ENCODE peak calls at places on chromosomes 1 and 21, in nine cellular contexts. One of them, this sample, is unnamed.

GRCh38 chr21:46117586-46118304 is 19.8 kb downstream of the COL6A2 start:
- DNase-seq in RWPE1: no peak
- DNase-seq in amniotic epithelial cell: no peak
- DNase-seq in sciatic nerve: no peak
- DNase-seq in central memory CD4-positive, alpha-beta T cell: no peak
- DNase-seq in fibroblast of mammary gland: peak
- DNase-seq in HS-5: no peak
- DNase-seq in colonic mucosa: no peak
- DNase-seq in coronary artery: peak
- DNase-seq in this sample: no peak

GRCh38 chr1:15341634-15342375 is 67.9 kb upstream of the EFHD2 start:
- DNase-seq in RWPE1: peak
- DNase-seq in amniotic epithelial cell: peak
- DNase-seq in sciatic nerve: no peak
- DNase-seq in central memory CD4-positive, alpha-beta T cell: no peak
- DNase-seq in fibroblast of mammary gland: peak
- DNase-seq in HS-5: peak
- DNase-seq in colonic mucosa: peak
- DNase-seq in coronary artery: no peak
- DNase-seq in this sample: peak

GRCh38 chr1:224922404-224923164 is 6.9 kb upstream of the DNAH14 start:
- DNase-seq in RWPE1: peak
- DNase-seq in amniotic epithelial cell: peak
- DNase-seq in sciatic nerve: no peak
- DNase-seq in central memory CD4-positive, alpha-beta T cell: no peak
- DNase-seq in fibroblast of mammary gland: peak
- DNase-seq in HS-5: peak
- DNase-seq in colonic mucosa: no peak
- DNase-seq in coronary artery: no peak
- DNase-seq in this sample: peak

GRCh38 chr1:183686228-183686627 is 33.1 kb upstream of the APOBEC4 start:
- DNase-seq in RWPE1: no peak
- DNase-seq in amniotic epithelial cell: no peak
- DNase-seq in sciatic nerve: no peak
- DNase-seq in central memory CD4-positive, alpha-beta T cell: no peak
- DNase-seq in fibroblast of mammary gland: no peak
- DNase-seq in HS-5: no peak
- DNase-seq in colonic mucosa: no peak
- DNase-seq in coronary artery: no peak
- DNase-seq in this sample: no peak

GRCh38 chr21:45029298-45029967 is 44.9 kb upstream of the ADARB1 start:
- DNase-seq in RWPE1: no peak
- DNase-seq in amniotic epithelial cell: peak
- DNase-seq in sciatic nerve: no peak
- DNase-seq in central memory CD4-positive, alpha-beta T cell: no peak
- DNase-seq in fibroblast of mammary gland: peak
- DNase-seq in HS-5: no peak
- DNase-seq in colonic mucosa: no peak
- DNase-seq in coronary artery: peak
- DNase-seq in this sample: no peak

GRCh38 chr1:156806512-156807440 is 9.9 kb downstream of the SH2D2A start:
- DNase-seq in RWPE1: no peak
- DNase-seq in amniotic epithelial cell: no peak
- DNase-seq in sciatic nerve: no peak
- DNase-seq in central memory CD4-positive, alpha-beta T cell: no peak
- DNase-seq in fibroblast of mammary gland: peak
- DNase-seq in HS-5: no peak
- DNase-seq in colonic mucosa: no peak
- DNase-seq in coronary artery: no peak
- DNase-seq in this sample: no peak

GRCh38 chr1:233661376-233662159 is 47.7 kb downstream of the KCNK1 start:
- DNase-seq in RWPE1: no peak
- DNase-seq in amniotic epithelial cell: no peak
- DNase-seq in sciatic nerve: no peak
- DNase-seq in central memory CD4-positive, alpha-beta T cell: no peak
- DNase-seq in fibroblast of mammary gland: no peak
- DNase-seq in HS-5: no peak
- DNase-seq in colonic mucosa: no peak
- DNase-seq in coronary artery: no peak
- DNase-seq in this sample: no peak

GRCh38 chr1:63929106-63929478 is 155.3 kb downstream of the ROR1 start:
- DNase-seq in RWPE1: no peak
- DNase-seq in amniotic epithelial cell: peak
- DNase-seq in sciatic nerve: no peak
- DNase-seq in central memory CD4-positive, alpha-beta T cell: no peak
- DNase-seq in fibroblast of mammary gland: peak
- DNase-seq in HS-5: no peak
- DNase-seq in colonic mucosa: no peak
- DNase-seq in coronary artery: no peak
- DNase-seq in this sample: no peak

GRCh38 chr21:36478941-36479340 is 981 bp downstream of the CLDN14 start:
- DNase-seq in RWPE1: no peak
- DNase-seq in amniotic epithelial cell: no peak
- DNase-seq in sciatic nerve: no peak
- DNase-seq in central memory CD4-positive, alpha-beta T cell: no peak
- DNase-seq in fibroblast of mammary gland: no peak
- DNase-seq in HS-5: no peak
- DNase-seq in colonic mucosa: no peak
- DNase-seq in coronary artery: no peak
- DNase-seq in this sample: no peak

GRCh38 chr1:151494741-151495281 is 16.4 kb upstream of the CGN start:
- DNase-seq in RWPE1: peak
- DNase-seq in amniotic epithelial cell: peak
- DNase-seq in sciatic nerve: no peak
- DNase-seq in central memory CD4-positive, alpha-beta T cell: no peak
- DNase-seq in fibroblast of mammary gland: peak
- DNase-seq in HS-5: peak
- DNase-seq in colonic mucosa: no peak
- DNase-seq in coronary artery: no peak
- DNase-seq in this sample: peak

GRCh38 chr21:42319368-42319767 is 4.2 kb upstream of the TFF3 start:
- DNase-seq in RWPE1: no peak
- DNase-seq in amniotic epithelial cell: no peak
- DNase-seq in sciatic nerve: no peak
- DNase-seq in central memory CD4-positive, alpha-beta T cell: no peak
- DNase-seq in fibroblast of mammary gland: no peak
- DNase-seq in HS-5: no peak
- DNase-seq in colonic mucosa: peak
- DNase-seq in coronary artery: peak
- DNase-seq in this sample: no peak

GRCh38 chr1:6208723-6209660 is 3.1 kb downstream of the RNF207 start:
- DNase-seq in RWPE1: no peak
- DNase-seq in amniotic epithelial cell: peak
- DNase-seq in sciatic nerve: no peak
- DNase-seq in central memory CD4-positive, alpha-beta T cell: no peak
- DNase-seq in fibroblast of mammary gland: peak
- DNase-seq in HS-5: no peak
- DNase-seq in colonic mucosa: peak
- DNase-seq in coronary artery: no peak
- DNase-seq in this sample: no peak

GRCh38 chr21:15441060-15441493 is 288.7 kb upstream of the USP25 start:
- DNase-seq in RWPE1: no peak
- DNase-seq in amniotic epithelial cell: no peak
- DNase-seq in sciatic nerve: no peak
- DNase-seq in central memory CD4-positive, alpha-beta T cell: no peak
- DNase-seq in fibroblast of mammary gland: no peak
- DNase-seq in HS-5: no peak
- DNase-seq in colonic mucosa: no peak
- DNase-seq in coronary artery: no peak
- DNase-seq in this sample: no peak